ENCODE peak calls at places on chromosomes 3 and 15, in four cellular contexts. D, X, K and T are unnamed samples.

GRCh38 chr15:52392008-52392687 is 96.5 kb upstream of the MYO5C start:
- DNase-seq in X (no peak), K (no peak), D (no peak), T (no peak)

GRCh38 chr3:89380006-89380405 is 272.6 kb downstream of the EPHA3 start:
- DNase-seq in K (no peak), X (no peak), D (no peak), T (no peak)

GRCh38 chr3:157122116-157122515 is 37.8 kb downstream of the CCNL1 start:
- DNase-seq in K (no peak), D (no peak), X (peak; percentile 43), T (no peak)

GRCh38 chr15:65105038-65105437 is 10.0 kb downstream of the UBAP1L start:
- DNase-seq in X (no peak), D (no peak), K (no peak), T (no peak)

GRCh38 chr15:66459818-66460615 is 37.5 kb downstream of the SNAPC5 start:
- DNase-seq in X (no peak), K (no peak), D (no peak), T (no peak)

GRCh38 chr15:99845009-99845408 is 111.8 kb upstream of the LYSMD4 start:
- DNase-seq in X (no peak), K (no peak), D (no peak), T (no peak)

GRCh38 chr15:32941823-32942222 is 224.0 kb downstream of the GREM1 start:
- DNase-seq in K (no peak), D (no peak), X (no peak), T (no peak)

GRCh38 chr3:194135806-194136518 is at the start of gene HES1:
- DNase-seq in D (peak; percentile 87), X (peak; percentile 95), K (peak; percentile 61), T (peak; percentile 70)

GRCh38 chr3:155386306-155386705 is 92.8 kb upstream of the STRIT1 start:
- DNase-seq in K (no peak), X (no peak), D (no peak), T (no peak)

GRCh38 chr3:124963755-124964154 is 29.2 kb upstream of the MUC13 start:
- DNase-seq in D (no peak), X (peak; percentile 37), K (no peak), T (no peak)

GRCh38 chr15:91530951-91531582 is 322.4 kb upstream of the SLCO3A1 start:
- DNase-seq in D (no peak), K (no peak), X (no peak), T (no peak)

GRCh38 chr15:95131071-95131683 is 899.8 kb downstream of the MCTP2 start:
- DNase-seq in K (no peak), X (no peak), D (no peak), T (no peak)

GRCh38 chr3:105466495-105467080 is 99.9 kb downstream of the ALCAM start:
- DNase-seq in X (no peak), K (no peak), D (no peak), T (no peak)

GRCh38 chr3:195815169-195815771 is 3.5 kb upstream of the MUC4 start:
- DNase-seq in K (no peak), D (no peak), X (peak; percentile 12), T (no peak)

GRCh38 chr3:481680-482079 is 285.1 kb downstream of the CHL1 start:
- DNase-seq in X (no peak), D (no peak), K (no peak), T (no peak)

GRCh38 chr3:84946240-84946639 is 12.5 kb upstream of the CADM2 start:
- DNase-seq in D (no peak), X (no peak), K (no peak), T (no peak)

GRCh38 chr3:53629396-53629711 is 134.9 kb downstream of the CACNA1D start:
- DNase-seq in K (no peak), D (no peak), X (no peak), T (no peak)

GRCh38 chr3:130849111-130849552 is 44.8 kb upstream of the ATP2C1 start:
- DNase-seq in K (no peak), X (no peak), D (no peak), T (no peak)

GRCh38 chr3:27686642-27687041 is 35.5 kb downstream of the EOMES start:
- DNase-seq in K (no peak), X (no peak), D (no peak), T (no peak)

DNA sequence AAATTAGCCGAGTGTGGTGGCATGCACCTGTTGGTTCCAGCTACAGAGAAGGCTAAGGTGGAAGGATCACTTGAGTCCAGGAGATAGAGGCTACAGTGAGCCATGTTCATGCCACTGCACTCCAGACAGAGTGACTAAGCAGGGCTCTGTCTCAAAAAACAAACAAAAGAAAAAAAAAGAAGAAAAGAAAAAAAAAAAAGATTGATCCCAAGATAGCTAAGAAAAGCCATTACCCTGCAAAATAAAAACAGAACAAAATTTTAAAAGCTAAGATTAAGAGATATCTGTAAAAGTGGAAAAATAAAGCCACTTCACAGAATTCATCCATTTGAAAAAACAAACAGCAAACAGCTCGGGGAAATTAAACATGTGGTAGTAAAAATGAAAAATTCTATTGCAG is 23.8 kb downstream of the LRRC2 start:
- DNase-seq in D (no peak), X (no peak), K (no peak), T (no peak)
- TF ChIP-seq SUZ12 in D (no peak), X (no peak), K (no peak), T (no peak)

DNA sequence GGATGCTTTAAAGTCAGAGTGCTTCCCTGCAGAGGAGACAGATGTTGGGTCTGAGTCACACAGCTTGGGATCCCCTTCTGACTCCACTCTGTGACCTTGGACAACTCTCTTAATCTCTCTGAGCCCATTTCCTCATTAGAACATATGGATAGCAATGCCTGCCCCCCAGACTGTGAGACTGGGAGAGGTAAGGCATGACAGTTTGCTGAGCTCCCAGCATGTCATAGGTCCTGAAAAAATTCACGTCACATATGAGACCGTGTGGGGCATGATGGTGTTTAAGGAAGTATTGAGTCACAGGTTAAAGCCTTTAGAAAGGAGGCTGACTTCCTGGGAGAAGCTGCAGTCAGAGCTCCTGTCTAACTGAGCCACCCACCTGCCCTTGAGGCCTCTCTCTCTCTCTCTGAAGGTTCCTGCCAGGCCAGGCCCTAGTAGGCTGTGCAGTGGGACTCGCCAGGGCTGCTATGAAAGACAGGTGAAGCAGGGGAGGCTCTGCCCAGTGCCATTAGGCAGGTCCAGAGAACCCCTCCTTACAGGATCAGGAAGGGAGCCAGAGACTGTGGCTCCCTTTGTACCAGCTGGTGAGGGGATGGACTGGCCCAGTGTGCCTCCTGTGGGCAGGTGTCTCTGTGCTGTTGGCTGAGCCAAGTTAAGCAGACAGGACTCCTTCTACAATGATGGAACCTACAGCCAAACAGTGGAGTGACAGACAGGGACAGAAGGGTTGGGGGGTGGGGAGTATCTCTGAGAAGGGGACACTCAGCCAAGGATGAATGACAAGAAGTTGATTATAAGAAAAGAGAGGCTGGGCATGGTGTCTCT is 19.5 kb upstream of the DOCK3 start:
- DNase-seq in X (no peak), D (no peak), K (no peak), T (no peak)
- TF ChIP-seq SP1 in X (no peak), D (no peak), K (no peak), T (no peak)

GRCh38 chr15:57421540-57421939 is 45.2 kb downstream of the CGNL1 start:
- DNase-seq in K (no peak), D (peak; percentile 33), X (no peak), T (no peak)
- TF ChIP-seq SUZ12 in K (no peak), D (no peak), X (no peak), T (no peak)

DNA sequence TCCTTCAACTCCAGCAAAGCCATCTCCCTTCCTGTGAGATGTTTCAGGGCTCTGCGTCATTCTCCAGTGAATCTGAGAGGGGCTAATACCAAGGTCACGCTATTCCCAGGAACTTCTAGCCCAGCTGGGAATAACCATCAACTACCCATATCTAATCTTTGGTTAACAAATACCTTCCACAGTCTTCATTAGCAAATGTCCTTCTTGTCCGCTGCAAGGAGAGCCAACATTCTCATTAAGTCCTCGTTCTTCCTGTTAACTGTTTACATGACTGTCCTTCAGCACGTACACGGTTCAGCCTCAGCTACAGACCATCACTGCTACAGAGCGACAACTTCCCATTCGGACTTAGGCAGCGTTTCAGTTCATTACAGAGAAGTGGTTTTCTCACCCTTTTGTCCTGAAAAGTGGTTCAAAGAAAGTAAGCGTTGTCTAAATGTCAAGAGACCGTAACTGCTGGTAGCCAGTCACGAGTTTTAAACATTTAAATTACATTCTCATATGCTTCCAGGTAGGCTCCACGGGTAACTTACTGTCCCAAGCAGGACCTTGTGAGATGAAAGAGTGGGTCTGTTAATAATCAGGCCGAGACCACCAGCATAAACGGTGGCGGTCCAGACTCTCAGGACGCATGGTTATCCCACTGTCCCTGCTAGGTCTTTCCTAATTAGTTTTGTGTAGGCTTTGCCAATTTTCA is 63.9 kb downstream of the CHSY1 start:
- DNase-seq in K (peak; percentile 90), X (no peak), D (no peak), T (no peak)
- TF ChIP-seq SP1 in K (no peak), X (no peak), D (no peak), T (no peak)